ENCODE peak calls at places on chromosome 15, in five cellular contexts. H, T, L, X and I are unnamed samples.

GRCh38 chr15:85540085-85540797 is 159.8 kb downstream of the AKAP13 start:
- ATAC-seq in H (no peak), L (no peak), T (no peak), X (peak), I (no peak)

GRCh38 chr15:66017009-66017408 is 147.7 kb downstream of the RAB11A start:
- ATAC-seq in T (no peak), X (no peak), H (no peak), L (peak), I (no peak)

GRCh38 chr15:66876423-66876730 is 174.3 kb downstream of the SMAD6 start:
- ATAC-seq in T (no peak), H (peak), X (peak), L (peak), I (no peak)

GRCh38 chr15:66883322-66883911 is 181.4 kb downstream of the SMAD6 start:
- ATAC-seq in L (no peak), H (peak), X (no peak), T (peak), I (peak)

GRCh38 chr15:59259137-59259943 is 52.7 kb downstream of the LDHAL6B start:
- ATAC-seq in H (no peak), L (no peak), T (no peak), X (peak), I (no peak)

GRCh38 chr15:81859737-81860516 is 185.9 kb downstream of the MEX3B start:
- ATAC-seq in L (no peak), X (no peak), T (no peak), H (no peak), I (no peak)

GRCh38 chr15:92012368-92012629 is 158.8 kb downstream of the SLCO3A1 start:
- ATAC-seq in T (no peak), L (no peak), H (no peak), X (peak), I (peak)

GRCh38 chr15:73196113-73196512 is 143.8 kb downstream of the NEO1 start:
- ATAC-seq in L (no peak), H (no peak), X (no peak), T (no peak), I (no peak)

GRCh38 chr15:65778269-65778668 is 13.8 kb downstream of the DENND4A start:
- ATAC-seq in L (peak), X (peak), T (no peak), H (no peak), I (no peak)

GRCh38 chr15:85305050-85305449 is 75.4 kb upstream of the AKAP13 start:
- ATAC-seq in X (peak), H (no peak), T (no peak), L (no peak), I (no peak)

GRCh38 chr15:62840518-62841268 is 201.9 kb upstream of the TPM1 start:
- ATAC-seq in H (no peak), X (no peak), L (no peak), T (no peak), I (no peak)

GRCh38 chr15:85010472-85011209 is 29.0 kb downstream of the PDE8A start:
- ATAC-seq in L (peak), T (no peak), X (peak), H (no peak), I (peak)

GRCh38 chr15:33009603-33010002 is 184.9 kb downstream of the FMN1 start:
- ATAC-seq in X (no peak), H (no peak), L (no peak), T (no peak), I (no peak)

GRCh38 chr15:33011976-33012375 is 182.5 kb downstream of the FMN1 start:
- ATAC-seq in L (no peak), T (no peak), H (no peak), X (no peak), I (no peak)

GRCh38 chr15:33009026-33009425 is 185.5 kb downstream of the FMN1 start:
- ATAC-seq in H (no peak), T (no peak), L (no peak), X (no peak), I (no peak)

GRCh38 chr15:33016405-33017024 is 178.0 kb downstream of the FMN1 start:
- ATAC-seq in H (no peak), X (no peak), T (no peak), L (no peak), I (no peak)

DNA sequence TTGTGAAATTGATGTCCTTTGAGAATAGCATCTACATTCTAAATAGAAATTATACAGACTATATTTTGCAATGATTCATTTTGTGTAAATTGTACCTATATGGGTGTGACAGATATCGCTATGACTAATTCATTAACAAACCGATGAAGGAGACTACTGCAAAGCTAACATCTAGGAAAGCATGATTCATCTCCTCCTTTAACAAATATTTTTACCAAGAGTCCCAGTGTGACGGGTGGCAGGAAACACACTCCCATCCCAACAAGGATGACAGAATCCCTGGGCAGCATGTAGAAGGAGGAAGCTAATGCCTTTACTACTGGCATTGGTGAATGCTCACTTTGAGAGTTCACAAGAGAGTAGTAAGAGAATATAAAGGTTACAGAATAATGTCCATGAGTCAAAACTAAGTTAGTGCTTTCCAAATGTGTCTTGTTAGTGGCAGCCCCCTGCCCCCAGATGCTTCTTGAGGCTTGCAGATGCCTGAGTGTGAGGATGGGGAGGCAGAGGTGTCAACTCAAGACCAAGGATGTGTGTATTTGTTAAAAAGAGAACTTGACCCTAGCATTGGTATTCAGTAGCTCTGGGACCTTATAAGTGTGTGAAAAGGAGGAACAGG is 180.6 kb downstream of the FMN1 start:
- ATAC-seq in T (no peak), H (peak), L (no peak), X (no peak), I (no peak)
- H3K4me3 ChIP-seq in T (no peak), H (no peak), L (no peak), X (no peak), I (no peak)

GRCh38 chr15:42490743-42491539 is at the start of gene ZNF106:
- ATAC-seq in T (peak), H (peak), L (peak), X (peak), I (peak)
- TF ChIP-seq POLR2A in T (peak), H (peak), L (peak), X (peak), I (peak)

GRCh38 chr15:74889882-74890768 is at the start of gene MPI:
- ATAC-seq in T (peak), H (peak), X (peak), L (peak), I (peak)
- TF ChIP-seq POLR2AphosphoS5 in T (peak), H (peak), X (peak), L (peak), I (peak)

DNA sequence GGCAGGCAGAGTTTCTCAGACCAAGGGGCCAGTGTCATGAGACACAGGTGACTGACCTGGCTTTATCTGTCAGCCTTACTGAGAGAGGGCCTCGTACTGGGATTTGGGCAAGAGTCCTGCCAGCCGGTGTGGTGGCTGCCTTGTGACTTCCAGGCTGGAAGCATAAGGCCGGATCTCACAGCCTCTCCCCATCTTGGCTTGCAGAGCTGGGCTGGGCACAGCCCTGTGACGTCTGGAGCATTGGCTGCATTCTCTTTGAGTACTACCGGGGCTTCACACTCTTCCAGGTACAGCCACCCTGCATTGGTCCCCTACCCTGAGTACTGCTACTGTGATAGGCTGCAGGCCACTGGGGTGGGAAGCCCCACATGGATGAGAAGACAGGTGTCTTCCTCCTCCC is 12.1 kb downstream of the CLK3 start:
- ATAC-seq in X (no peak), L (no peak), H (no peak), T (no peak), I (no peak)
- H3K4me3 ChIP-seq in X (no peak), L (no peak), H (no peak), T (no peak), I (no peak)

GRCh38 chr15:41513282-41514227 is at the start of gene LTK:
- ATAC-seq in L (peak), H (peak), T (no peak), X (peak), I (peak)
- TF ChIP-seq POLR2A in L (peak), H (no peak), T (no peak), X (no peak), I (no peak)

DNA sequence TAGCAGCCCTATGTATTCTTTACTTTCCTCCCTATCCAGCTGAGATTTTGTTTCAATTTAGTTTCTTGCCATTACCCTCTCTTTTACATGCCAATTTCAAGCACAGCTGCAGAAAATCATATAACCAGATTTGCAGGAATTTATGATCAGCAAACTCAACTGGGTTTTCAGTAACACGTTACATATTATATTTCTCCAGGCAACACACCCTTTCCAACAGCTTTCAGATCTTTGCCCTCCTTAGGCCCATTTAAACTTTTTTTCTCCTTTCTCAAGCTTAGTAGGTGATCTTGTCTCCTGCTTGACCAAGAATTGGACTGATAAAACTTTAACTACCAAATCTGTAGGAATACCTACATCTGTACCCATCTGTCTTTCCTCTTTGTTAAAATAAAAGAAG is 23.6 kb downstream of the GOLM2 start:
- ATAC-seq in L (no peak), H (no peak), T (no peak), X (no peak), I (no peak)
- TF ChIP-seq POLR2AphosphoS5 in L (no peak), H (no peak), T (no peak), X (no peak), I (no peak)

GRCh38 chr15:24861014-24861690 is 93.6 kb upstream of the SNRPN start:
- ATAC-seq in T (peak), L (no peak), X (no peak), H (no peak), I (no peak)

GRCh38 chr15:24857094-24857437 is 97.7 kb upstream of the SNRPN start:
- ATAC-seq in H (no peak), T (no peak), X (no peak), L (no peak), I (no peak)

GRCh38 chr15:24858737-24859601 is 95.8 kb upstream of the SNRPN start:
- ATAC-seq in X (no peak), H (no peak), L (no peak), T (no peak), I (no peak)

GRCh38 chr15:24857777-24858176 is 97.0 kb upstream of the SNRPN start:
- ATAC-seq in H (no peak), T (peak), L (no peak), X (no peak), I (no peak)

DNA sequence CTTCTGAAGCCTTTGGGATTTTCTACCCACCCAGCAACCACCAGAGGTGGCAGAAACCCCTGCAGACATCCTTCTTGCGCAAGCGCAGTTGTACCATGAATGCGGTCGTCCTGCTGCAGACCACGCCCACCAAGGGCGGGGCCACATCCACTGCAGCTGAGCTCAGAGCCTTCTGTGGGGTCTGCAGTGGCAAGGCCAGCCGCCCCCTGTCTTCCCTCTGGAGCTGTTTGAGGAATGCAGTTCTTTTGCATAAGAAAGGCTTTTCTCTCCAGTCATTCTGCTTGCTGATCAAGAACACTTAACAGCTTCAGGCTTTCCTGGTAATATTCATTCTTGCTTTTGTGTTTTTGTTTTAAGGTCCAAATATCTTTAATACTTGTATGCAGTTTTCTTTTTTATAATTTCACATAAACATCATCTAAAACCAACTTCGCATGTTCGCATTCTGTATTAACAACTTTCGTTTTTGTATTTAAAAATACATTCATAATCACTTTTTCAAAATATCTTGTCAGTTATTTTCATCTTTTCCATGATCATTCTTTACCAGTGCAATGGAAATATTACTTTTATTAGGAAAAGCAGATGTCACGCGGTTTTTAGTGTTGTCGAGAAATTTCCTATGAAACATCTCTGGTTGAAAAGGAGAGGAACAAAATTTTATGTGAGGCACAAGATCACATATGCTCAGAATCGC is 98.2 kb upstream of the SNRPN start:
- ATAC-seq in L (no peak), H (no peak), X (no peak), T (no peak), I (no peak)
- H3K4me3 ChIP-seq in L (no peak), H (no peak), X (no peak), T (no peak), I (no peak)